ENCODE peak calls at places on chromosome 11, in five cellular contexts. T, Q, E, O and C are unnamed samples.

GRCh38 chr11:32597914-32598313 is 14.3 kb downstream of the EIF3M start:
- DNase-seq in T (no peak), Q (no peak), O (no peak), E (no peak), C (no peak)

GRCh38 chr11:13114566-13115465 is 105.7 kb downstream of the RASSF10 start:
- DNase-seq in O (no peak), E (peak), Q (peak), T (peak), C (no peak)

GRCh38 chr11:79160786-79161403 is 279.9 kb downstream of the TENM4 start:
- DNase-seq in T (no peak), E (no peak), O (no peak), Q (no peak), C (no peak)

GRCh38 chr11:9745411-9746211 is 81.7 kb downstream of the SWAP70 start:
- DNase-seq in E (no peak), O (peak), T (no peak), Q (no peak), C (no peak)

GRCh38 chr11:76380161-76380976 is 563 bp downstream of the THAP12 start:
- DNase-seq in O (no peak), T (peak), E (no peak), Q (peak), C (no peak)

GRCh38 chr11:2975594-2975993 is 16.5 kb downstream of the NAP1L4 start:
- DNase-seq in T (peak), E (peak), Q (peak), O (no peak), C (peak)

GRCh38 chr11:116446542-116446941 is 326.2 kb downstream of the BUD13 start:
- DNase-seq in O (no peak), Q (no peak), E (no peak), T (no peak), C (no peak)

GRCh38 chr11:114040706-114041211 is 18.8 kb upstream of the ZBTB16 start:
- DNase-seq in O (no peak), E (peak), T (no peak), Q (no peak), C (no peak)

GRCh38 chr11:8069771-8070170 is 11.2 kb upstream of the TUB start:
- DNase-seq in E (no peak), O (no peak), Q (no peak), T (no peak), C (no peak)

GRCh38 chr11:65316311-65316978 is 1.8 kb downstream of the CDC42EP2 start:
- DNase-seq in E (no peak), O (no peak), Q (no peak), T (no peak), C (no peak)

GRCh38 chr11:6476571-6476970 is 2.8 kb upstream of the TRIM3 start:
- DNase-seq in E (no peak), Q (no peak), T (peak), O (no peak), C (no peak)

GRCh38 chr11:64007629-64008282 is 21.5 kb downstream of the OTUB1 start:
- DNase-seq in Q (peak), O (no peak), E (peak), T (peak), C (peak)

GRCh38 chr11:35088226-35088625 is 50.7 kb upstream of the CD44 start:
- DNase-seq in Q (no peak), O (no peak), E (no peak), T (no peak), C (no peak)

DNA sequence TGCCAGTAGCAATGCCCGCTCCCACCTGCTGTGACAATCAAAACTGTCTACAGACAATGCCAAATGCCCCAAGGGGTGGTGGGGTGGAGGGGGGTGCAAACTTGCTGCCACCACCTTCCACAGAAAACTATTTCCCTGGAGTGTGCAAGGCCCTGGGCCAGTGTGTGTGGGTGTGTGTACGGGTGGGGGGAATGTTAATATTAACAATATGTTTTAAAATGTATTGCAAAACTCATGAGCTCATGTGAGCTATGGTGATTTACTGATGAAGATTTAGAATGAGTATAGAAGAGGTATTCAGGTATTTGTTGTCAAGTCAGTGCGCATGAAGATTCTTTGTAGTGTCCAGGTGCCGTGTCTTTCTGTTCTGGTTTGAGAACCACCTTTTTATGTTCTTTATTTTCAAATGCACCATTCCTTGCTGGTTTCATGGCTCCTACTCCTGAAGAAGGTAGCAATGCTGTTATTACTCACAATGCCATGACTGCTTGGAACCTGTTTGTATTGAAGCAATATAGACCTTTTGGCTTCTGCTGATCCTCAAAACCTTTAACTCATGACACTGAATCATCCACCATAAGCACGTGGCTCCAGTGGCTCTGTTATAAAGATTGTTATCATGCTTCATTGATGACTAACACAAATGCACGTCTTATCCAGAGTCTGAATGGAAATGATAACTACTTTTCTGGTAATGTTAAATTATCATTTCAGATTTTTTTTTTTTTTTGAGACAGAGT is 29.9 kb upstream of the AQP11 start:
- DNase-seq in O (no peak), T (no peak), Q (no peak), E (no peak), C (peak)
- TF ChIP-seq YY1 in O (no peak), T (no peak), Q (no peak), E (no peak), C (no peak)

GRCh38 chr11:130549393-130549999 is 101.1 kb downstream of the ADAMTS15 start:
- DNase-seq in Q (no peak), T (no peak), O (no peak), E (no peak), C (no peak)
- TF ChIP-seq REST in Q (no peak), T (no peak), O (no peak), E (no peak), C (no peak)

GRCh38 chr11:68392822-68393221 is 67.7 kb upstream of the PPP6R3 start:
- DNase-seq in O (no peak), E (no peak), Q (no peak), T (no peak), C (no peak)
- TF ChIP-seq RAD21 in O (no peak), E (no peak), Q (no peak), T (no peak), C (no peak)

DNA sequence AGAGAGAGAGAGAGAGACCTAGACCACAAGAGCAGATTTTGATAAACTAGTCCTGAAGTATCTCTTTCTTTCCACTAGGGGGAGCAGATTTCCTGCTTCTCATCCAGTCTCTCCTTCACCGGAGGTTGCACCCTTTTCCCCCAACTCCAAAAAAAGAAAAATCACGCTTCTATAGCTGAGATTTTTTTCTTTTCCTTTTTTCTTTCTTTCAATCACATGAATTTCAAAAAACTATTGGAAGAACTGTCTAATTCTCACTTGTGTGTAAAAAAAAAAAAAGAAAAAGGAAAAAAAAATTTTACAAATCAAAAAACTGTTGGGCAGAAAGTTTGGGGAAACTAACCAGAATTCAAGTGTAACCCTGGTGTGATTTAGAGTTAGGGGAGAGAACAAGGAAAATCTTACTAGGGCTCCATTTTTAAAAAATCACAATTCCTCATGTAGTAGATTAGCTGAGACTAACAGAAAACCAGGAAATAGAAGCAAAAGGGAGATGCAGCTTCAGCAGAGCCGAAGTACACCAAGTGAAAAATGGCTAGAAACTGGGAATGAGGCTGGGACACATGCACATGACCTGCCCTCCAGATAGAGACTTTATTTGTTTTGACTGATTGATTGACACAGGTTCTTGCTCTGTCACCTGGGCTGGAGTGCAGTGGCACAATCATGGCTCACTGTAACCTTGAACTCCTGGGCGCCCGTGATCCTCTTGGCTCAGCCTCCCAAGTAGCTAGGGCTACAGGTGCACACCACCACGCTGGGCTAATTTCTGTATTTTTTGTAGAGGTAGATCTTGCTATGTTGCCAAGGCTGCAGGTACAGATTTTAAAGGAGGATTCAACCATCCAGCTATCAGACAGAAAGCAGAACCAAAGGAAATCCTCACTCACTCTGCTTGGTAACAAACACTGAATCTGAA is 27.1 kb downstream of the SDHD start:
- DNase-seq in O (no peak), T (peak), Q (peak), E (peak), C (peak)
- TF ChIP-seq YY1 in O (no peak), T (no peak), Q (no peak), E (no peak), C (no peak)

DNA sequence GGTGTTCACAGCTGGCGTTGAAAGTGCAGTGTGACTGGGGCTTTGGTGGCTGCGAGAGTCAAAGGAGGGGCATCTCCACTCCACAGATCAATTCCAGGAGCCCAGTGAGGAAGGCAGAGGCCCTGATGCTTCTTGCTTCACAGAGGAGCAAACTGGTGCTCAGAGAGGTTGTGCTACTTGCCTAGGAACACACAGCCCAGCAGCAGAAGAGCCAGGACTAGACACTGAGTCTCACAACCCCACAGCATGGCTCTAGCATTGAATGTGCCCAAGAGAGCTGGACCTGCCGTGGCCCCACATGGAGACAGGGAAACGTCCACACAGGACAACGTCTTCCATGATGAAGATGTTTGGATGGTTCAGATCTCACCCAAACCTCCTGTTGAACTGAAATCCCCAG is 33.3 kb downstream of the LINC01488 start:
- DNase-seq in E (no peak), O (no peak), T (no peak), Q (no peak), C (no peak)
- TF ChIP-seq REST in E (no peak), O (no peak), T (no peak), Q (no peak), C (no peak)

GRCh38 chr11:774873-775592 is 2.3 kb downstream of the GATD1 start:
- DNase-seq in T (no peak), E (no peak), Q (no peak), O (no peak), C (no peak)
- TF ChIP-seq RAD21 in T (no peak), E (no peak), Q (no peak), O (no peak), C (no peak)

GRCh38 chr11:23866641-23867040 is 630.2 kb upstream of the LUZP2 start:
- DNase-seq in Q (no peak), O (no peak), T (no peak), E (no peak), C (no peak)
- TF ChIP-seq YY1 in Q (no peak), O (no peak), T (no peak), E (no peak), C (no peak)

GRCh38 chr11:73140213-73141030 is 1.7 kb downstream of the FCHSD2 start:
- DNase-seq in T (no peak), E (no peak), O (no peak), Q (peak), C (no peak)
- TF ChIP-seq REST in T (no peak), E (no peak), O (no peak), Q (no peak), C (no peak)